ENCODE peak calls at places on chromosomes 11 and 22, in six cellular contexts. One of them, this sample, is unnamed.

GRCh38 chr11:45082744-45083543 is 63.5 kb upstream of the PRDM11 start:
- DNase-seq in left ventricle myocardium inferior: no peak
- DNase-seq in sciatic nerve: no peak
- DNase-seq in stimulated activated effector memory CD8-positive, alpha-beta T cell treated with anti-CD3 and anti-CD28 coated beads, Interleukin-12 subunit alpha, Interleukin-12 subunit beta, amount 100 ng/mL, for 72 hours: no peak
- DNase-seq in HCEC 1CT: no peak
- DNase-seq in stimulated activated CD8-positive, alpha-beta memory T cell treated with anti-CD3 and anti-CD28 coated beads, Interleukin-7, amount 100 ng/mL, for 24 hours: no peak
- DNase-seq in this sample: no peak

GRCh38 chr11:123505546-123506299 is 75.7 kb downstream of the GRAMD1B start:
- DNase-seq in stimulated activated CD8-positive, alpha-beta memory T cell treated with anti-CD3 and anti-CD28 coated beads, Interleukin-7, amount 100 ng/mL, for 24 hours: no peak
- DNase-seq in HCEC 1CT: no peak
- DNase-seq in left ventricle myocardium inferior: no peak
- DNase-seq in stimulated activated effector memory CD8-positive, alpha-beta T cell treated with anti-CD3 and anti-CD28 coated beads, Interleukin-12 subunit alpha, Interleukin-12 subunit beta, amount 100 ng/mL, for 72 hours: no peak
- DNase-seq in sciatic nerve: no peak
- DNase-seq in this sample: no peak

GRCh38 chr22:21714784-21715183 is 20.8 kb downstream of the YPEL1 start:
- DNase-seq in stimulated activated effector memory CD8-positive, alpha-beta T cell treated with anti-CD3 and anti-CD28 coated beads, Interleukin-12 subunit alpha, Interleukin-12 subunit beta, amount 100 ng/mL, for 72 hours: no peak
- DNase-seq in stimulated activated CD8-positive, alpha-beta memory T cell treated with anti-CD3 and anti-CD28 coated beads, Interleukin-7, amount 100 ng/mL, for 24 hours: no peak
- DNase-seq in HCEC 1CT: peak; percentile 7
- DNase-seq in left ventricle myocardium inferior: no peak
- DNase-seq in sciatic nerve: no peak
- DNase-seq in this sample: no peak

GRCh38 chr11:115893701-115894100 is 389.5 kb upstream of the CADM1 start:
- DNase-seq in sciatic nerve: no peak
- DNase-seq in stimulated activated CD8-positive, alpha-beta memory T cell treated with anti-CD3 and anti-CD28 coated beads, Interleukin-7, amount 100 ng/mL, for 24 hours: no peak
- DNase-seq in HCEC 1CT: no peak
- DNase-seq in left ventricle myocardium inferior: no peak
- DNase-seq in stimulated activated effector memory CD8-positive, alpha-beta T cell treated with anti-CD3 and anti-CD28 coated beads, Interleukin-12 subunit alpha, Interleukin-12 subunit beta, amount 100 ng/mL, for 72 hours: no peak
- DNase-seq in this sample: no peak

GRCh38 chr11:47711225-47711624 is 3.9 kb downstream of the AGBL2 start:
- DNase-seq in left ventricle myocardium inferior: no peak
- DNase-seq in sciatic nerve: no peak
- DNase-seq in HCEC 1CT: no peak
- DNase-seq in stimulated activated effector memory CD8-positive, alpha-beta T cell treated with anti-CD3 and anti-CD28 coated beads, Interleukin-12 subunit alpha, Interleukin-12 subunit beta, amount 100 ng/mL, for 72 hours: no peak
- DNase-seq in stimulated activated CD8-positive, alpha-beta memory T cell treated with anti-CD3 and anti-CD28 coated beads, Interleukin-7, amount 100 ng/mL, for 24 hours: no peak
- DNase-seq in this sample: no peak

GRCh38 chr11:114160884-114161283 is 101.4 kb downstream of the ZBTB16 start:
- DNase-seq in HCEC 1CT: peak; percentile 56
- DNase-seq in sciatic nerve: no peak
- DNase-seq in stimulated activated effector memory CD8-positive, alpha-beta T cell treated with anti-CD3 and anti-CD28 coated beads, Interleukin-12 subunit alpha, Interleukin-12 subunit beta, amount 100 ng/mL, for 72 hours: no peak
- DNase-seq in left ventricle myocardium inferior: no peak
- DNase-seq in stimulated activated CD8-positive, alpha-beta memory T cell treated with anti-CD3 and anti-CD28 coated beads, Interleukin-7, amount 100 ng/mL, for 24 hours: no peak
- DNase-seq in this sample: no peak

GRCh38 chr11:14768789-14769188 is 123.2 kb downstream of the CYP2R1 start:
- DNase-seq in stimulated activated effector memory CD8-positive, alpha-beta T cell treated with anti-CD3 and anti-CD28 coated beads, Interleukin-12 subunit alpha, Interleukin-12 subunit beta, amount 100 ng/mL, for 72 hours: no peak
- DNase-seq in HCEC 1CT: no peak
- DNase-seq in sciatic nerve: no peak
- DNase-seq in left ventricle myocardium inferior: no peak
- DNase-seq in stimulated activated CD8-positive, alpha-beta memory T cell treated with anti-CD3 and anti-CD28 coated beads, Interleukin-7, amount 100 ng/mL, for 24 hours: no peak
- DNase-seq in this sample: no peak

GRCh38 chr22:32788884-32789624 is 12.5 kb upstream of the TIMP3 start:
- DNase-seq in stimulated activated CD8-positive, alpha-beta memory T cell treated with anti-CD3 and anti-CD28 coated beads, Interleukin-7, amount 100 ng/mL, for 24 hours: no peak
- DNase-seq in HCEC 1CT: no peak
- DNase-seq in sciatic nerve: no peak
- DNase-seq in stimulated activated effector memory CD8-positive, alpha-beta T cell treated with anti-CD3 and anti-CD28 coated beads, Interleukin-12 subunit alpha, Interleukin-12 subunit beta, amount 100 ng/mL, for 72 hours: no peak
- DNase-seq in left ventricle myocardium inferior: no peak
- DNase-seq in this sample: no peak

GRCh38 chr11:83006877-83007330 is 64.8 kb downstream of the RAB30 start:
- DNase-seq in stimulated activated effector memory CD8-positive, alpha-beta T cell treated with anti-CD3 and anti-CD28 coated beads, Interleukin-12 subunit alpha, Interleukin-12 subunit beta, amount 100 ng/mL, for 72 hours: no peak
- DNase-seq in sciatic nerve: no peak
- DNase-seq in HCEC 1CT: no peak
- DNase-seq in left ventricle myocardium inferior: no peak
- DNase-seq in stimulated activated CD8-positive, alpha-beta memory T cell treated with anti-CD3 and anti-CD28 coated beads, Interleukin-7, amount 100 ng/mL, for 24 hours: no peak
- DNase-seq in this sample: peak; percentile 64

GRCh38 chr11:62068730-62069129 is 55.1 kb upstream of the INCENP start:
- DNase-seq in sciatic nerve: no peak
- DNase-seq in HCEC 1CT: no peak
- DNase-seq in left ventricle myocardium inferior: no peak
- DNase-seq in stimulated activated CD8-positive, alpha-beta memory T cell treated with anti-CD3 and anti-CD28 coated beads, Interleukin-7, amount 100 ng/mL, for 24 hours: no peak
- DNase-seq in stimulated activated effector memory CD8-positive, alpha-beta T cell treated with anti-CD3 and anti-CD28 coated beads, Interleukin-12 subunit alpha, Interleukin-12 subunit beta, amount 100 ng/mL, for 72 hours: no peak
- DNase-seq in this sample: no peak

GRCh38 chr22:36350751-36351594 is 36.8 kb downstream of the MYH9 start:
- DNase-seq in stimulated activated effector memory CD8-positive, alpha-beta T cell treated with anti-CD3 and anti-CD28 coated beads, Interleukin-12 subunit alpha, Interleukin-12 subunit beta, amount 100 ng/mL, for 72 hours: no peak
- DNase-seq in sciatic nerve: no peak
- DNase-seq in HCEC 1CT: peak; percentile 63
- DNase-seq in stimulated activated CD8-positive, alpha-beta memory T cell treated with anti-CD3 and anti-CD28 coated beads, Interleukin-7, amount 100 ng/mL, for 24 hours: no peak
- DNase-seq in left ventricle myocardium inferior: no peak
- DNase-seq in this sample: peak; percentile 67

GRCh38 chr11:44659641-44660040 is 67.1 kb upstream of the TSPAN18 start:
- DNase-seq in left ventricle myocardium inferior: peak; percentile 76
- DNase-seq in HCEC 1CT: no peak
- DNase-seq in stimulated activated CD8-positive, alpha-beta memory T cell treated with anti-CD3 and anti-CD28 coated beads, Interleukin-7, amount 100 ng/mL, for 24 hours: no peak
- DNase-seq in sciatic nerve: no peak
- DNase-seq in stimulated activated effector memory CD8-positive, alpha-beta T cell treated with anti-CD3 and anti-CD28 coated beads, Interleukin-12 subunit alpha, Interleukin-12 subunit beta, amount 100 ng/mL, for 72 hours: no peak
- DNase-seq in this sample: no peak

GRCh38 chr11:1042626-1043562 is 6.4 kb upstream of the MUC6 start:
- DNase-seq in stimulated activated CD8-positive, alpha-beta memory T cell treated with anti-CD3 and anti-CD28 coated beads, Interleukin-7, amount 100 ng/mL, for 24 hours: no peak
- DNase-seq in left ventricle myocardium inferior: peak; percentile 7
- DNase-seq in sciatic nerve: no peak
- DNase-seq in HCEC 1CT: no peak
- DNase-seq in stimulated activated effector memory CD8-positive, alpha-beta T cell treated with anti-CD3 and anti-CD28 coated beads, Interleukin-12 subunit alpha, Interleukin-12 subunit beta, amount 100 ng/mL, for 72 hours: no peak
- DNase-seq in this sample: no peak

GRCh38 chr11:8338138-8338537 is 74.5 kb upstream of the LMO1 start:
- DNase-seq in stimulated activated effector memory CD8-positive, alpha-beta T cell treated with anti-CD3 and anti-CD28 coated beads, Interleukin-12 subunit alpha, Interleukin-12 subunit beta, amount 100 ng/mL, for 72 hours: peak; percentile 12
- DNase-seq in stimulated activated CD8-positive, alpha-beta memory T cell treated with anti-CD3 and anti-CD28 coated beads, Interleukin-7, amount 100 ng/mL, for 24 hours: no peak
- DNase-seq in left ventricle myocardium inferior: peak; percentile 43
- DNase-seq in HCEC 1CT: peak; percentile 28
- DNase-seq in sciatic nerve: no peak
- DNase-seq in this sample: peak; percentile 66

GRCh38 chr11:1090600-1091331 is 16.1 kb downstream of the MUC2 start:
- DNase-seq in stimulated activated CD8-positive, alpha-beta memory T cell treated with anti-CD3 and anti-CD28 coated beads, Interleukin-7, amount 100 ng/mL, for 24 hours: no peak
- DNase-seq in sciatic nerve: no peak
- DNase-seq in stimulated activated effector memory CD8-positive, alpha-beta T cell treated with anti-CD3 and anti-CD28 coated beads, Interleukin-12 subunit alpha, Interleukin-12 subunit beta, amount 100 ng/mL, for 72 hours: no peak
- DNase-seq in HCEC 1CT: no peak
- DNase-seq in left ventricle myocardium inferior: peak; percentile 5
- DNase-seq in this sample: no peak

GRCh38 chr22:40951795-40952602 is 821 bp downstream of the RBX1 start:
- DNase-seq in stimulated activated effector memory CD8-positive, alpha-beta T cell treated with anti-CD3 and anti-CD28 coated beads, Interleukin-12 subunit alpha, Interleukin-12 subunit beta, amount 100 ng/mL, for 72 hours: peak; percentile 8
- DNase-seq in left ventricle myocardium inferior: no peak
- DNase-seq in stimulated activated CD8-positive, alpha-beta memory T cell treated with anti-CD3 and anti-CD28 coated beads, Interleukin-7, amount 100 ng/mL, for 24 hours: no peak
- DNase-seq in HCEC 1CT: peak; percentile 3
- DNase-seq in sciatic nerve: no peak
- DNase-seq in this sample: no peak

GRCh38 chr11:58771458-58771855 is 39.7 kb upstream of the GLYAT start:
- DNase-seq in stimulated activated CD8-positive, alpha-beta memory T cell treated with anti-CD3 and anti-CD28 coated beads, Interleukin-7, amount 100 ng/mL, for 24 hours: no peak
- DNase-seq in left ventricle myocardium inferior: no peak
- DNase-seq in sciatic nerve: no peak
- DNase-seq in HCEC 1CT: no peak
- DNase-seq in stimulated activated effector memory CD8-positive, alpha-beta T cell treated with anti-CD3 and anti-CD28 coated beads, Interleukin-12 subunit alpha, Interleukin-12 subunit beta, amount 100 ng/mL, for 72 hours: no peak
- DNase-seq in this sample: no peak

GRCh38 chr11:110339456-110339855 is 43.0 kb upstream of the RDX start:
- DNase-seq in sciatic nerve: no peak
- DNase-seq in left ventricle myocardium inferior: no peak
- DNase-seq in stimulated activated CD8-positive, alpha-beta memory T cell treated with anti-CD3 and anti-CD28 coated beads, Interleukin-7, amount 100 ng/mL, for 24 hours: no peak
- DNase-seq in HCEC 1CT: no peak
- DNase-seq in stimulated activated effector memory CD8-positive, alpha-beta T cell treated with anti-CD3 and anti-CD28 coated beads, Interleukin-12 subunit alpha, Interleukin-12 subunit beta, amount 100 ng/mL, for 72 hours: no peak
- DNase-seq in this sample: no peak

GRCh38 chr11:61187505-61188130 is 15.7 kb upstream of the PGA3 start:
- DNase-seq in HCEC 1CT: peak; percentile 61
- DNase-seq in stimulated activated CD8-positive, alpha-beta memory T cell treated with anti-CD3 and anti-CD28 coated beads, Interleukin-7, amount 100 ng/mL, for 24 hours: peak; percentile 73
- DNase-seq in stimulated activated effector memory CD8-positive, alpha-beta T cell treated with anti-CD3 and anti-CD28 coated beads, Interleukin-12 subunit alpha, Interleukin-12 subunit beta, amount 100 ng/mL, for 72 hours: peak; percentile 70
- DNase-seq in sciatic nerve: peak; percentile 85
- DNase-seq in left ventricle myocardium inferior: peak; percentile 66
- DNase-seq in this sample: peak; percentile 81

GRCh38 chr22:37985050-37985585 is 763 bp upstream of the SOX10 start:
- DNase-seq in left ventricle myocardium inferior: no peak
- DNase-seq in stimulated activated CD8-positive, alpha-beta memory T cell treated with anti-CD3 and anti-CD28 coated beads, Interleukin-7, amount 100 ng/mL, for 24 hours: no peak
- DNase-seq in sciatic nerve: no peak
- DNase-seq in stimulated activated effector memory CD8-positive, alpha-beta T cell treated with anti-CD3 and anti-CD28 coated beads, Interleukin-12 subunit alpha, Interleukin-12 subunit beta, amount 100 ng/mL, for 72 hours: no peak
- DNase-seq in HCEC 1CT: no peak
- DNase-seq in this sample: no peak

GRCh38 chr22:23815781-23816551 is 22.8 kb downstream of the DERL3 start:
- DNase-seq in HCEC 1CT: no peak
- DNase-seq in left ventricle myocardium inferior: peak; percentile 72
- DNase-seq in sciatic nerve: no peak
- DNase-seq in stimulated activated effector memory CD8-positive, alpha-beta T cell treated with anti-CD3 and anti-CD28 coated beads, Interleukin-12 subunit alpha, Interleukin-12 subunit beta, amount 100 ng/mL, for 72 hours: no peak
- DNase-seq in stimulated activated CD8-positive, alpha-beta memory T cell treated with anti-CD3 and anti-CD28 coated beads, Interleukin-7, amount 100 ng/mL, for 24 hours: no peak
- DNase-seq in this sample: no peak

GRCh38 chr11:95877288-95877687 is 46.6 kb downstream of the MTMR2 start:
- DNase-seq in stimulated activated CD8-positive, alpha-beta memory T cell treated with anti-CD3 and anti-CD28 coated beads, Interleukin-7, amount 100 ng/mL, for 24 hours: no peak
- DNase-seq in stimulated activated effector memory CD8-positive, alpha-beta T cell treated with anti-CD3 and anti-CD28 coated beads, Interleukin-12 subunit alpha, Interleukin-12 subunit beta, amount 100 ng/mL, for 72 hours: no peak
- DNase-seq in sciatic nerve: no peak
- DNase-seq in HCEC 1CT: peak; percentile 100
- DNase-seq in left ventricle myocardium inferior: no peak
- DNase-seq in this sample: no peak

GRCh38 chr11:30311189-30311588 is 11.7 kb upstream of the ARL14EP start:
- DNase-seq in stimulated activated CD8-positive, alpha-beta memory T cell treated with anti-CD3 and anti-CD28 coated beads, Interleukin-7, amount 100 ng/mL, for 24 hours: no peak
- DNase-seq in HCEC 1CT: no peak
- DNase-seq in stimulated activated effector memory CD8-positive, alpha-beta T cell treated with anti-CD3 and anti-CD28 coated beads, Interleukin-12 subunit alpha, Interleukin-12 subunit beta, amount 100 ng/mL, for 72 hours: no peak
- DNase-seq in left ventricle myocardium inferior: no peak
- DNase-seq in sciatic nerve: no peak
- DNase-seq in this sample: no peak

GRCh38 chr22:31488988-31489617 is 539 bp downstream of the EIF4ENIF1 start:
- DNase-seq in HCEC 1CT: peak; percentile 17
- DNase-seq in stimulated activated effector memory CD8-positive, alpha-beta T cell treated with anti-CD3 and anti-CD28 coated beads, Interleukin-12 subunit alpha, Interleukin-12 subunit beta, amount 100 ng/mL, for 72 hours: peak; percentile 21
- DNase-seq in sciatic nerve: no peak
- DNase-seq in stimulated activated CD8-positive, alpha-beta memory T cell treated with anti-CD3 and anti-CD28 coated beads, Interleukin-7, amount 100 ng/mL, for 24 hours: no peak
- DNase-seq in left ventricle myocardium inferior: peak; percentile 36
- DNase-seq in this sample: peak; percentile 48

GRCh38 chr11:58059011-58059358 is 28.2 kb downstream of the OR6Q1 start:
- DNase-seq in stimulated activated effector memory CD8-positive, alpha-beta T cell treated with anti-CD3 and anti-CD28 coated beads, Interleukin-12 subunit alpha, Interleukin-12 subunit beta, amount 100 ng/mL, for 72 hours: no peak
- DNase-seq in sciatic nerve: no peak
- DNase-seq in stimulated activated CD8-positive, alpha-beta memory T cell treated with anti-CD3 and anti-CD28 coated beads, Interleukin-7, amount 100 ng/mL, for 24 hours: no peak
- DNase-seq in left ventricle myocardium inferior: no peak
- DNase-seq in HCEC 1CT: peak; percentile 88
- DNase-seq in this sample: no peak

GRCh38 chr11:123451183-123451907 is 21.3 kb downstream of the GRAMD1B start:
- DNase-seq in stimulated activated CD8-positive, alpha-beta memory T cell treated with anti-CD3 and anti-CD28 coated beads, Interleukin-7, amount 100 ng/mL, for 24 hours: no peak
- DNase-seq in HCEC 1CT: no peak
- DNase-seq in stimulated activated effector memory CD8-positive, alpha-beta T cell treated with anti-CD3 and anti-CD28 coated beads, Interleukin-12 subunit alpha, Interleukin-12 subunit beta, amount 100 ng/mL, for 72 hours: no peak
- DNase-seq in left ventricle myocardium inferior: no peak
- DNase-seq in sciatic nerve: no peak
- DNase-seq in this sample: no peak

GRCh38 chr22:45125198-45125597 is 38.5 kb upstream of the NUP50 start:
- DNase-seq in stimulated activated CD8-positive, alpha-beta memory T cell treated with anti-CD3 and anti-CD28 coated beads, Interleukin-7, amount 100 ng/mL, for 24 hours: no peak
- DNase-seq in stimulated activated effector memory CD8-positive, alpha-beta T cell treated with anti-CD3 and anti-CD28 coated beads, Interleukin-12 subunit alpha, Interleukin-12 subunit beta, amount 100 ng/mL, for 72 hours: no peak
- DNase-seq in sciatic nerve: no peak
- DNase-seq in HCEC 1CT: peak; percentile 44
- DNase-seq in left ventricle myocardium inferior: no peak
- DNase-seq in this sample: no peak

GRCh38 chr22:24503137-24503850 is 8.2 kb downstream of the UPB1 start:
- DNase-seq in sciatic nerve: peak; percentile 72
- DNase-seq in HCEC 1CT: peak; percentile 57
- DNase-seq in stimulated activated CD8-positive, alpha-beta memory T cell treated with anti-CD3 and anti-CD28 coated beads, Interleukin-7, amount 100 ng/mL, for 24 hours: peak; percentile 40
- DNase-seq in left ventricle myocardium inferior: peak; percentile 65
- DNase-seq in stimulated activated effector memory CD8-positive, alpha-beta T cell treated with anti-CD3 and anti-CD28 coated beads, Interleukin-12 subunit alpha, Interleukin-12 subunit beta, amount 100 ng/mL, for 72 hours: peak; percentile 47
- DNase-seq in this sample: peak; percentile 63

GRCh38 chr11:12066799-12067508 is 43.4 kb upstream of the MICAL2 start:
- DNase-seq in HCEC 1CT: peak; percentile 44
- DNase-seq in stimulated activated effector memory CD8-positive, alpha-beta T cell treated with anti-CD3 and anti-CD28 coated beads, Interleukin-12 subunit alpha, Interleukin-12 subunit beta, amount 100 ng/mL, for 72 hours: no peak
- DNase-seq in sciatic nerve: no peak
- DNase-seq in left ventricle myocardium inferior: no peak
- DNase-seq in stimulated activated CD8-positive, alpha-beta memory T cell treated with anti-CD3 and anti-CD28 coated beads, Interleukin-7, amount 100 ng/mL, for 24 hours: no peak
- DNase-seq in this sample: no peak

GRCh38 chr11:90639687-90640086 is 416.8 kb upstream of the CHORDC1 start:
- DNase-seq in stimulated activated effector memory CD8-positive, alpha-beta T cell treated with anti-CD3 and anti-CD28 coated beads, Interleukin-12 subunit alpha, Interleukin-12 subunit beta, amount 100 ng/mL, for 72 hours: no peak
- DNase-seq in left ventricle myocardium inferior: no peak
- DNase-seq in sciatic nerve: no peak
- DNase-seq in HCEC 1CT: no peak
- DNase-seq in stimulated activated CD8-positive, alpha-beta memory T cell treated with anti-CD3 and anti-CD28 coated beads, Interleukin-7, amount 100 ng/mL, for 24 hours: no peak
- DNase-seq in this sample: no peak

GRCh38 chr11:62033191-62034044 is 66.0 kb upstream of the FTH1 start:
- DNase-seq in left ventricle myocardium inferior: no peak
- DNase-seq in sciatic nerve: no peak
- DNase-seq in stimulated activated effector memory CD8-positive, alpha-beta T cell treated with anti-CD3 and anti-CD28 coated beads, Interleukin-12 subunit alpha, Interleukin-12 subunit beta, amount 100 ng/mL, for 72 hours: no peak
- DNase-seq in HCEC 1CT: peak; percentile 43
- DNase-seq in stimulated activated CD8-positive, alpha-beta memory T cell treated with anti-CD3 and anti-CD28 coated beads, Interleukin-7, amount 100 ng/mL, for 24 hours: no peak
- DNase-seq in this sample: peak; percentile 14

GRCh38 chr11:18791175-18792065 is at the start of gene PTPN5:
- DNase-seq in stimulated activated effector memory CD8-positive, alpha-beta T cell treated with anti-CD3 and anti-CD28 coated beads, Interleukin-12 subunit alpha, Interleukin-12 subunit beta, amount 100 ng/mL, for 72 hours: no peak
- DNase-seq in sciatic nerve: no peak
- DNase-seq in HCEC 1CT: no peak
- DNase-seq in left ventricle myocardium inferior: no peak
- DNase-seq in stimulated activated CD8-positive, alpha-beta memory T cell treated with anti-CD3 and anti-CD28 coated beads, Interleukin-7, amount 100 ng/mL, for 24 hours: no peak
- DNase-seq in this sample: no peak

GRCh38 chr22:42807185-42807584 is 49.9 kb downstream of the ARFGAP3 start:
- DNase-seq in stimulated activated effector memory CD8-positive, alpha-beta T cell treated with anti-CD3 and anti-CD28 coated beads, Interleukin-12 subunit alpha, Interleukin-12 subunit beta, amount 100 ng/mL, for 72 hours: no peak
- DNase-seq in stimulated activated CD8-positive, alpha-beta memory T cell treated with anti-CD3 and anti-CD28 coated beads, Interleukin-7, amount 100 ng/mL, for 24 hours: no peak
- DNase-seq in HCEC 1CT: no peak
- DNase-seq in sciatic nerve: no peak
- DNase-seq in left ventricle myocardium inferior: no peak
- DNase-seq in this sample: peak; percentile 23

GRCh38 chr22:29152045-29152380 is 53.7 kb upstream of the EMID1 start:
- DNase-seq in HCEC 1CT: no peak
- DNase-seq in stimulated activated CD8-positive, alpha-beta memory T cell treated with anti-CD3 and anti-CD28 coated beads, Interleukin-7, amount 100 ng/mL, for 24 hours: no peak
- DNase-seq in sciatic nerve: no peak
- DNase-seq in stimulated activated effector memory CD8-positive, alpha-beta T cell treated with anti-CD3 and anti-CD28 coated beads, Interleukin-12 subunit alpha, Interleukin-12 subunit beta, amount 100 ng/mL, for 72 hours: no peak
- DNase-seq in left ventricle myocardium inferior: no peak
- DNase-seq in this sample: no peak

GRCh38 chr11:107043242-107043991 is 25.1 kb upstream of the GUCY1A2 start:
- DNase-seq in left ventricle myocardium inferior: no peak
- DNase-seq in stimulated activated effector memory CD8-positive, alpha-beta T cell treated with anti-CD3 and anti-CD28 coated beads, Interleukin-12 subunit alpha, Interleukin-12 subunit beta, amount 100 ng/mL, for 72 hours: no peak
- DNase-seq in sciatic nerve: no peak
- DNase-seq in HCEC 1CT: peak; percentile 97
- DNase-seq in stimulated activated CD8-positive, alpha-beta memory T cell treated with anti-CD3 and anti-CD28 coated beads, Interleukin-7, amount 100 ng/mL, for 24 hours: no peak
- DNase-seq in this sample: no peak

GRCh38 chr11:109237636-109238035 is 184.4 kb upstream of the C11orf87 start:
- DNase-seq in stimulated activated CD8-positive, alpha-beta memory T cell treated with anti-CD3 and anti-CD28 coated beads, Interleukin-7, amount 100 ng/mL, for 24 hours: no peak
- DNase-seq in left ventricle myocardium inferior: no peak
- DNase-seq in HCEC 1CT: no peak
- DNase-seq in sciatic nerve: no peak
- DNase-seq in stimulated activated effector memory CD8-positive, alpha-beta T cell treated with anti-CD3 and anti-CD28 coated beads, Interleukin-12 subunit alpha, Interleukin-12 subunit beta, amount 100 ng/mL, for 72 hours: no peak
- DNase-seq in this sample: no peak